ENCODE peak calls at places on chromosomes 12 and 14, in five cellular contexts. W is NCI-H1105, S is amniotic stem cell, K is HFFc6, C is OCI-LY7. R is an unnamed sample.

GRCh38 chr14:100472491-100472890 is 114.7 kb downstream of the BEGAIN start:
- DNase-seq in K (no peak), W (no peak), S (no peak), C (no peak), R (no peak)

GRCh38 chr12:50103767-50104321 is at the start of gene GPD1:
- DNase-seq in C (no peak), S (no peak), K (no peak), W (peak), R (no peak)

GRCh38 chr14:90903101-90903500 is 86.9 kb upstream of the TTC7B start:
- DNase-seq in W (peak), K (peak), S (peak), C (peak), R (peak)

GRCh38 chr14:51783765-51784164 is 76.6 kb upstream of the GNG2 start:
- DNase-seq in W (no peak), K (peak), C (no peak), S (peak), R (no peak)

GRCh38 chr12:124747426-124748161 is 116.1 kb downstream of the SCARB1 start:
- DNase-seq in K (peak), W (no peak), C (no peak), S (no peak), R (no peak)

GRCh38 chr12:116539905-116540482 is 19.2 kb upstream of the MAP1LC3B2 start:
- DNase-seq in W (peak), C (no peak), K (peak), S (peak), R (no peak)

GRCh38 chr14:105419305-105420091 is at the start of gene MTA1:
- DNase-seq in C (peak), S (peak), W (peak), K (no peak), R (peak)

GRCh38 chr12:70040141-70040540 is 203.1 kb upstream of the CNOT2 start:
- DNase-seq in C (no peak), S (no peak), W (no peak), K (no peak), R (no peak)

GRCh38 chr14:74712499-74713394 is at the start of the genes AREL1 and FCF1:
- DNase-seq in S (no peak), W (no peak), C (peak), K (peak), R (peak)

GRCh38 chr14:99472937-99473336 is 7.7 kb downstream of the SETD3 start:
- DNase-seq in C (no peak), S (no peak), W (no peak), K (no peak), R (no peak)

GRCh38 chr12:99960312-99960711 is 24.4 kb downstream of the ANKS1B start:
- DNase-seq in C (no peak), S (no peak), K (no peak), W (no peak), R (no peak)

GRCh38 chr14:104360522-104360921 is 219.0 kb upstream of the C14orf180 start:
- DNase-seq in S (no peak), K (no peak), W (no peak), C (no peak), R (no peak)

GRCh38 chr12:56931474-56931978 is 2.7 kb downstream of the SDR9C7 start:
- DNase-seq in W (no peak), K (peak), C (peak), S (no peak), R (peak)

GRCh38 chr12:120979862-120980696 is 1.7 kb downstream of the HNF1A start:
- DNase-seq in C (no peak), W (no peak), K (no peak), S (no peak), R (no peak)

GRCh38 chr12:12870454-12870853 is 20.9 kb upstream of the GPRC5A start:
- DNase-seq in K (peak), C (no peak), S (peak), W (no peak), R (no peak)

GRCh38 chr12:49664591-49665146 is 41.3 kb downstream of the PRPF40B start:
- DNase-seq in S (no peak), C (peak), K (no peak), W (no peak), R (no peak)

GRCh38 chr12:47781479-47782371 is 8.7 kb downstream of the SLC48A1 start:
- DNase-seq in C (no peak), S (no peak), W (peak), K (no peak), R (no peak)

GRCh38 chr14:58822856-58823255 is 185.1 kb downstream of the DACT1 start:
- DNase-seq in C (no peak), K (no peak), W (no peak), S (no peak), R (no peak)

GRCh38 chr12:26119391-26119981 is 5.4 kb downstream of the BHLHE41 start:
- DNase-seq in K (peak), W (peak), S (peak), C (peak), R (no peak)

GRCh38 chr14:24159777-24160498 is 1.1 kb upstream of the IRF9 start:
- DNase-seq in C (no peak), K (no peak), S (no peak), W (no peak), R (no peak)

GRCh38 chr12:108602209-108602705 is 4.4 kb upstream of the TMEM119 start:
- DNase-seq in W (no peak), S (no peak), C (no peak), K (no peak), R (no peak)

GRCh38 chr12:101793401-101793800 is 37.4 kb downstream of the GNPTAB start:
- DNase-seq in W (no peak), K (peak), S (no peak), C (no peak), R (no peak)

GRCh38 chr12:79128956-79129355 is 264.4 kb downstream of the SYT1 start:
- DNase-seq in S (no peak), K (no peak), W (no peak), C (no peak), R (no peak)

GRCh38 chr12:104164635-104165034 is 26.6 kb upstream of the NFYB start:
- DNase-seq in S (no peak), K (no peak), W (no peak), C (no peak), R (no peak)

GRCh38 chr14:61678966-61679365 is 16.3 kb upstream of the HIF1A start:
- DNase-seq in C (no peak), W (no peak), K (no peak), S (no peak), R (no peak)

GRCh38 chr12:92829683-92830282 is 99.3 kb downstream of the EEA1 start:
- DNase-seq in C (no peak), K (no peak), W (no peak), S (no peak), R (no peak)

GRCh38 chr14:106605548-106606448 is 1079.4 kb downstream of the TMEM121 start:
- DNase-seq in K (no peak), C (peak), S (no peak), W (no peak), R (peak)

GRCh38 chr12:53052419-53053222 is 2.8 kb downstream of the TNS2 start:
- DNase-seq in K (peak), W (peak), C (no peak), S (peak), R (no peak)

R was measured in activated CD8-positive, alpha-beta memory T cell treated with anti-CD3 and anti-CD28 coated beads for 24 hours.